ENCODE peak calls at places on chromosomes 6 and 20, in five cellular contexts. F is ascending aorta, U is PC-9, P is thyroid gland, V is natural killer cell. D is an unnamed sample.

GRCh38 chr6:83514877-83515466 is 2.6 kb downstream of the PRSS35 start:
- DNase-seq in F (no peak), U (peak; percentile 27), P (peak; percentile 5), V (no peak), D (no peak)

GRCh38 chr6:129680633-129681032 is 29.3 kb downstream of the ARHGAP18 start:
- DNase-seq in F (no peak), U (no peak), P (no peak), V (no peak), D (no peak)

GRCh38 chr6:158923801-158924498 is 76.1 kb downstream of the RSPH3 start:
- DNase-seq in F (no peak), U (no peak), P (no peak), V (no peak), D (no peak)

GRCh38 chr6:121124600-121124999 is 209.7 kb downstream of the TBC1D32 start:
- DNase-seq in F (no peak), U (no peak), P (no peak), V (no peak), D (no peak)

GRCh38 chr20:24350923-24351368 is 118.5 kb upstream of the SYNDIG1 start:
- DNase-seq in F (no peak), U (no peak), P (no peak), V (no peak), D (no peak)

GRCh38 chr6:32111424-32112066 is 2.4 kb upstream of the TNXB start:
- DNase-seq in F (no peak), U (no peak), P (no peak), V (no peak), D (no peak)

GRCh38 chr6:136783495-136784270 is 8.6 kb downstream of the MAP3K5 start:
- DNase-seq in F (no peak), U (no peak), P (no peak), V (no peak), D (peak; percentile 70)

GRCh38 chr6:73694711-73695411 is 1.1 kb upstream of the CD109 start:
- DNase-seq in F (no peak), U (peak; percentile 54), P (no peak), V (no peak), D (peak; percentile 49)

GRCh38 chr6:127464881-127465459 is 5.8 kb upstream of the KIAA0408 start:
- DNase-seq in F (no peak), U (peak; percentile 55), P (peak; percentile 68), V (no peak), D (peak; percentile 53)

GRCh38 chr6:145070791-145071190 is 664.5 kb downstream of the EPM2A start:
- DNase-seq in F (no peak), U (no peak), P (no peak), V (no peak), D (no peak)

GRCh38 chr20:62088258-62089127 is 22.8 kb upstream of the TAF4 start:
- DNase-seq in F (no peak), U (peak; percentile 62), P (no peak), V (no peak), D (no peak)

GRCh38 chr6:37674161-37674560 is 23.5 kb downstream of the MDGA1 start:
- DNase-seq in F (no peak), U (no peak), P (no peak), V (no peak), D (no peak)

GRCh38 chr6:74075323-74075722 is 379.3 kb downstream of the CD109 start:
- DNase-seq in F (no peak), U (no peak), P (peak; percentile 2), V (no peak), D (no peak)

GRCh38 chr20:31676534-31677030 is 38.9 kb downstream of the COX4I2 start:
- DNase-seq in F (no peak), U (no peak), P (no peak), V (no peak), D (peak; percentile 11)

GRCh38 chr20:18585134-18585533 is 2.7 kb upstream of the DTD1 start:
- DNase-seq in F (no peak), U (peak; percentile 28), P (peak; percentile 44), V (no peak), D (no peak)

GRCh38 chr20:36666181-36666740 is 20.3 kb upstream of the SLA2 start:
- DNase-seq in F (no peak), U (no peak), P (no peak), V (no peak), D (no peak)

GRCh38 chr20:2955257-2955950 is 82.1 kb downstream of the PTPRA start:
- DNase-seq in F (no peak), U (no peak), P (no peak), V (no peak), D (no peak)

GRCh38 chr6:128710305-128710704 is 172.6 kb upstream of the LAMA2 start:
- DNase-seq in F (no peak), U (no peak), P (no peak), V (no peak), D (no peak)

GRCh38 chr6:82904860-82905259 is 160.8 kb downstream of the UBE3D start:
- DNase-seq in F (no peak), U (no peak), P (no peak), V (no peak), D (no peak)

GRCh38 chr6:37485259-37485658 is 14.4 kb downstream of the CCDC167 start:
- DNase-seq in F (no peak), U (no peak), P (no peak), V (no peak), D (no peak)

GRCh38 chr6:144263786-144264185 is 21.3 kb upstream of the UTRN start:
- DNase-seq in F (no peak), U (no peak), P (no peak), V (no peak), D (no peak)

GRCh38 chr6:111721677-111722219 is 116.1 kb upstream of the TRAF3IP2 start:
- DNase-seq in F (no peak), U (no peak), P (peak; percentile 11), V (no peak), D (no peak)

GRCh38 chr6:7664003-7664402 is 61.9 kb upstream of the BMP6 start:
- DNase-seq in F (no peak), U (no peak), P (no peak), V (no peak), D (no peak)

GRCh38 chr6:41931792-41932191 is 9.8 kb downstream of the CCND3 start:
- DNase-seq in F (no peak), U (no peak), P (no peak), V (no peak), D (no peak)

GRCh38 chr20:20371133-20371532 is 3.2 kb downstream of the INSM1 start:
- DNase-seq in F (no peak), U (no peak), P (no peak), V (no peak), D (no peak)

GRCh38 chr20:23046431-23046830 is 3.0 kb downstream of the THBD start:
- DNase-seq in F (no peak), U (no peak), P (no peak), V (no peak), D (no peak)

GRCh38 chr6:84773133-84773430 is 8.7 kb upstream of the TBX18 start:
- DNase-seq in F (no peak), U (no peak), P (no peak), V (no peak), D (no peak)

GRCh38 chr20:54172532-54172855 is 1.3 kb downstream of the CYP24A1 start:
- DNase-seq in F (no peak), U (no peak), P (no peak), V (no peak), D (no peak)

GRCh38 chr20:10603378-10603777 is 70.4 kb downstream of the JAG1 start:
- DNase-seq in F (no peak), U (no peak), P (no peak), V (no peak), D (no peak)

GRCh38 chr20:16785221-16785620 is 37.1 kb downstream of the OTOR start:
- DNase-seq in F (no peak), U (no peak), P (no peak), V (no peak), D (no peak)

GRCh38 chr6:28981391-28981832 is 23.7 kb downstream of the ZNF311 start:
- DNase-seq in F (no peak), U (peak; percentile 71), P (peak; percentile 61), V (peak; percentile 70), D (no peak)
- TF ChIP-seq CTCF in F (no peak), U (peak; percentile 9), P (no peak), V (peak; percentile 7), D (no peak)

DNA sequence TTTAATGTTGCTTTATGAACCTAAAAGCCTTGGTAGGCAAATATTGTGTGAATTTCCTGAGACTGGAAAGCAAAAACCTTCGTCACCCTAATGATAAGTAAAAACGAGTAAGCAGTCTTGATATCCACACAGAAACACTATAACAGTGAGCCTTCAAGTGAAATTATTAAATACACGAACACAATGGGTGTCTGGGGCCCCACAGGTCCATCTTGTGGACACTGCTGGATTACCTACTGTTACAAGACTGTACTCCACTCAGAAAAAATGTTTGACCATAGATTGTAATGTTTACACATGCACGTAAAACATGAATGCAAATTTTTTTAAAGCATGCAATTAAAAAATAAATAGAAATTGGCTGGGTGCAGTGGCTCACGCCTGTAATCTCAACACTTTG is 466.9 kb downstream of the CD83 start:
- DNase-seq in F (no peak), U (no peak), P (no peak), V (no peak), D (no peak)
- TF ChIP-seq CTCF in F (no peak), U (no peak), P (no peak), V (no peak), D (no peak)

DNA sequence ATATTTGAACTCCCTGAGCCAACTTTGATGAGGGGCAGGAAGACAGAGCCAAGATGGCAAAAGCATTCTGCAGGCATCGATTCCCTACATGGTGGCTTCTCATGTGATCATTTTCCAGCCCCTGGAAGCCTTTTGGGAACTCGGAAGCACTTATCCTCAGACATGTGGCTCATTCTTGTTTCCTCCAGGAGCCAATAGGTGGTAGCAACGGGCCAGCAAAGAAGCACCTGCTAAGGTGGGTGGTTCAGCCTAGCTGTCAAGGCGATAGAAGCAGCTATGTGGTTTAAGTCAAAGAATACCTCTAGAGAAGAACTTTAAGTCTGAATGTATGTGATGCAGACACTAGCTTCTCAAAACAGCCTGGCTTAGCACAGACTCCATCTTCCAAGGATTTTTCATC is 64.9 kb upstream of the PAX1 start:
- DNase-seq in F (no peak), U (peak; percentile 8), P (peak; percentile 70), V (no peak), D (no peak)
- TF ChIP-seq CTCF in F (no peak), U (peak; percentile 45), P (no peak), V (no peak), D (no peak)

GRCh38 chr20:46772901-46773300 is 63.5 kb downstream of the SLC2A10 start:
- DNase-seq in F (no peak), U (no peak), P (no peak), V (no peak), D (no peak)
- TF ChIP-seq CTCF in F (no peak), U (peak; percentile 64), P (no peak), V (no peak), D (no peak)